ENCODE peak calls at places on chromosomes 4 and X, in ten cellular contexts. T is 8988T; L is T-helper 2 cell; W is posterior vena cava; E is GM12891; D is CD4-positive, alpha-beta T cell; M is GM23248; O is stimulated activated naive B cell treated with anti-CD40 and anti-IgM and Interleukin-4, amounts not matched to agents 10 μg/mL and 1 μg/mL and 100 μg/mL, for 72 hours; S is neuronal stem cell; V is ureter. K is an unnamed sample.

GRCh38 chr4:186134254-186134653 is 29.8 kb downstream of the FAM149A start:
- DNase-seq in E (peak), T (no peak), M (no peak), O (peak), D (no peak), V (no peak), L (no peak), S (no peak), W (no peak), K (no peak)

GRCh38 chr4:139123910-139124309 is 53.1 kb downstream of the ELF2 start:
- DNase-seq in D (no peak), S (no peak), L (no peak), M (no peak), W (no peak), V (no peak), O (no peak), E (no peak), T (no peak), K (no peak)

GRCh38 chr4:20298986-20299385 is 47.3 kb downstream of the SLIT2 start:
- DNase-seq in S (no peak), V (no peak), E (no peak), T (no peak), D (no peak), M (peak), L (no peak), O (no peak), W (no peak), K (peak)

GRCh38 chrX:14476169-14476568 is 53.2 kb upstream of the GLRA2 start:
- DNase-seq in D (no peak), W (no peak), M (peak), E (no peak), S (no peak), T (no peak), O (no peak), V (no peak), L (no peak), K (no peak)

GRCh38 chr4:128876194-128876593 is 66.7 kb downstream of the JADE1 start:
- DNase-seq in T (no peak), V (no peak), E (no peak), L (no peak), W (no peak), M (no peak), O (no peak), S (no peak), D (no peak), K (no peak)

GRCh38 chrX:150482537-150483217 is 85.7 kb upstream of the MTM1 start:
- DNase-seq in T (no peak), W (no peak), M (peak), D (no peak), O (peak), L (no peak), E (no peak), S (no peak), V (no peak), K (peak)

GRCh38 chr4:79294064-79294463 is 31.8 kb downstream of the NAA11 start:
- DNase-seq in O (no peak), V (no peak), W (no peak), S (no peak), M (peak), T (no peak), D (no peak), E (no peak), L (no peak), K (peak)

GRCh38 chrX:17442898-17443297 is 67.9 kb downstream of the NHS start:
- DNase-seq in L (no peak), S (no peak), V (no peak), T (no peak), O (no peak), W (no peak), M (peak), D (no peak), E (no peak), K (no peak)

GRCh38 chr4:181619651-181620050 is 623.6 kb upstream of the TENM3 start:
- DNase-seq in D (no peak), T (no peak), L (no peak), E (no peak), M (no peak), O (no peak), W (no peak), S (no peak), V (no peak), K (no peak)

GRCh38 chrX:139750390-139750789 is 42.4 kb upstream of the MCF2 start:
- DNase-seq in T (no peak), E (no peak), W (no peak), L (no peak), M (peak), S (no peak), O (no peak), V (no peak), D (no peak), K (no peak)

GRCh38 chr4:177381762-177382310 is 60.4 kb downstream of the AGA start:
- DNase-seq in D (no peak), L (no peak), T (no peak), S (no peak), O (no peak), W (no peak), E (no peak), M (no peak), V (no peak), K (no peak)

GRCh38 chr4:78951862-78952472 is 12.7 kb upstream of the PAQR3 start:
- DNase-seq in L (no peak), E (peak), T (no peak), V (no peak), S (peak), D (no peak), M (peak), O (no peak), W (no peak), K (peak)